ENCODE peak calls at places on chromosomes 16 and 17, in ten cellular contexts. One of them, this sample, is unnamed.
A peak's percentile ranks its signal among the peaks of the same experiment; 100 is the strongest.

GRCh38 chr17:44844390-44844830 is 3.3 kb upstream of the HIGD1B start:
- DNase-seq in activated CD4-positive, CD25-positive, alpha-beta regulatory T cell treated with anti-CD3 and anti-CD28 coated beads, Interleukin-2, amount 50 U/mL, for 16 hours: no peak
- DNase-seq in foreskin fibroblast: peak; percentile 22
- DNase-seq in T-helper 17 cell: no peak
- DNase-seq in occipital lobe: no peak
- DNase-seq in PC-9: no peak
- DNase-seq in GM03348: peak; percentile 31
- DNase-seq in WTC11: no peak
- DNase-seq in activated T-cell treated with anti-CD3 and anti-CD28 coated beads for 4 hours: no peak
- DNase-seq in A549: no peak
- DNase-seq in this sample: peak; percentile 86

GRCh38 chr16:86307518-86307903 is 202.8 kb upstream of the FOXF1 start:
- DNase-seq in activated CD4-positive, CD25-positive, alpha-beta regulatory T cell treated with anti-CD3 and anti-CD28 coated beads, Interleukin-2, amount 50 U/mL, for 16 hours: no peak
- DNase-seq in foreskin fibroblast: peak; percentile 29
- DNase-seq in T-helper 17 cell: no peak
- DNase-seq in occipital lobe: no peak
- DNase-seq in PC-9: no peak
- DNase-seq in GM03348: no peak
- DNase-seq in WTC11: no peak
- DNase-seq in activated T-cell treated with anti-CD3 and anti-CD28 coated beads for 4 hours: no peak
- DNase-seq in A549: peak; percentile 60
- DNase-seq in this sample: no peak

GRCh38 chr16:53821487-53821886 is 117.5 kb downstream of the FTO start:
- DNase-seq in activated CD4-positive, CD25-positive, alpha-beta regulatory T cell treated with anti-CD3 and anti-CD28 coated beads, Interleukin-2, amount 50 U/mL, for 16 hours: no peak
- DNase-seq in foreskin fibroblast: peak; percentile 58
- DNase-seq in T-helper 17 cell: no peak
- DNase-seq in occipital lobe: no peak
- DNase-seq in PC-9: peak; percentile 6
- DNase-seq in GM03348: peak; percentile 27
- DNase-seq in WTC11: no peak
- DNase-seq in activated T-cell treated with anti-CD3 and anti-CD28 coated beads for 4 hours: no peak
- DNase-seq in A549: no peak
- DNase-seq in this sample: peak; percentile 22

GRCh38 chr17:16446338-16446983 is 31.1 kb downstream of the TRPV2 start:
- DNase-seq in activated CD4-positive, CD25-positive, alpha-beta regulatory T cell treated with anti-CD3 and anti-CD28 coated beads, Interleukin-2, amount 50 U/mL, for 16 hours: no peak
- DNase-seq in foreskin fibroblast: no peak
- DNase-seq in T-helper 17 cell: no peak
- DNase-seq in occipital lobe: no peak
- DNase-seq in PC-9: no peak
- DNase-seq in GM03348: no peak
- DNase-seq in WTC11: no peak
- DNase-seq in activated T-cell treated with anti-CD3 and anti-CD28 coated beads for 4 hours: no peak
- DNase-seq in A549: peak; percentile 44
- DNase-seq in this sample: no peak

GRCh38 chr17:2593846-2594656 is 597 bp downstream of the PAFAH1B1 start:
- DNase-seq in activated CD4-positive, CD25-positive, alpha-beta regulatory T cell treated with anti-CD3 and anti-CD28 coated beads, Interleukin-2, amount 50 U/mL, for 16 hours: peak; percentile 68
- DNase-seq in foreskin fibroblast: peak; percentile 83
- DNase-seq in T-helper 17 cell: peak; percentile 62
- DNase-seq in occipital lobe: peak; percentile 76
- DNase-seq in PC-9: peak; percentile 76
- DNase-seq in GM03348: peak; percentile 84
- DNase-seq in WTC11: peak; percentile 81
- DNase-seq in activated T-cell treated with anti-CD3 and anti-CD28 coated beads for 4 hours: peak; percentile 72
- DNase-seq in A549: peak; percentile 88
- DNase-seq in this sample: peak; percentile 86

GRCh38 chr17:31480067-31480466 is 88.6 kb downstream of the RAB11FIP4 start:
- DNase-seq in activated CD4-positive, CD25-positive, alpha-beta regulatory T cell treated with anti-CD3 and anti-CD28 coated beads, Interleukin-2, amount 50 U/mL, for 16 hours: no peak
- DNase-seq in foreskin fibroblast: no peak
- DNase-seq in T-helper 17 cell: no peak
- DNase-seq in occipital lobe: no peak
- DNase-seq in PC-9: no peak
- DNase-seq in GM03348: no peak
- DNase-seq in WTC11: no peak
- DNase-seq in activated T-cell treated with anti-CD3 and anti-CD28 coated beads for 4 hours: no peak
- DNase-seq in A549: no peak
- DNase-seq in this sample: no peak

GRCh38 chr16:720507-720989 is 398 bp upstream of the ANTKMT start:
- DNase-seq in activated CD4-positive, CD25-positive, alpha-beta regulatory T cell treated with anti-CD3 and anti-CD28 coated beads, Interleukin-2, amount 50 U/mL, for 16 hours: no peak
- DNase-seq in foreskin fibroblast: peak; percentile 89
- DNase-seq in T-helper 17 cell: no peak
- DNase-seq in occipital lobe: peak; percentile 74
- DNase-seq in PC-9: peak; percentile 55
- DNase-seq in GM03348: peak; percentile 77
- DNase-seq in WTC11: peak; percentile 60
- DNase-seq in activated T-cell treated with anti-CD3 and anti-CD28 coated beads for 4 hours: no peak
- DNase-seq in A549: peak; percentile 84
- DNase-seq in this sample: peak; percentile 89

GRCh38 chr16:70523621-70524405 is at the start of gene SF3B3:
- DNase-seq in activated CD4-positive, CD25-positive, alpha-beta regulatory T cell treated with anti-CD3 and anti-CD28 coated beads, Interleukin-2, amount 50 U/mL, for 16 hours: peak; percentile 60
- DNase-seq in foreskin fibroblast: no peak
- DNase-seq in T-helper 17 cell: peak; percentile 65
- DNase-seq in occipital lobe: peak; percentile 72
- DNase-seq in PC-9: peak; percentile 62
- DNase-seq in GM03348: peak; percentile 76
- DNase-seq in WTC11: peak; percentile 42
- DNase-seq in activated T-cell treated with anti-CD3 and anti-CD28 coated beads for 4 hours: peak; percentile 57
- DNase-seq in A549: peak; percentile 79
- DNase-seq in this sample: peak; percentile 86

GRCh38 chr17:55690105-55690508 is 32.6 kb downstream of the TMEM100 start:
- DNase-seq in activated CD4-positive, CD25-positive, alpha-beta regulatory T cell treated with anti-CD3 and anti-CD28 coated beads, Interleukin-2, amount 50 U/mL, for 16 hours: no peak
- DNase-seq in foreskin fibroblast: peak; percentile 72
- DNase-seq in T-helper 17 cell: no peak
- DNase-seq in occipital lobe: no peak
- DNase-seq in PC-9: no peak
- DNase-seq in GM03348: peak; percentile 8
- DNase-seq in WTC11: no peak
- DNase-seq in activated T-cell treated with anti-CD3 and anti-CD28 coated beads for 4 hours: no peak
- DNase-seq in A549: no peak
- DNase-seq in this sample: peak; percentile 42

GRCh38 chr16:2226245-2226793 is 2.9 kb downstream of the E4F1 start:
- DNase-seq in activated CD4-positive, CD25-positive, alpha-beta regulatory T cell treated with anti-CD3 and anti-CD28 coated beads, Interleukin-2, amount 50 U/mL, for 16 hours: no peak
- DNase-seq in foreskin fibroblast: peak; percentile 25
- DNase-seq in T-helper 17 cell: no peak
- DNase-seq in occipital lobe: no peak
- DNase-seq in PC-9: no peak
- DNase-seq in GM03348: no peak
- DNase-seq in WTC11: no peak
- DNase-seq in activated T-cell treated with anti-CD3 and anti-CD28 coated beads for 4 hours: no peak
- DNase-seq in A549: no peak
- DNase-seq in this sample: no peak

This sample was measured in mesenchymal stem cell.